ENCODE peak calls at places on chromosome 6, in eight cellular contexts. H, Z, C, U, W, F, Q and I are unnamed samples.

GRCh38 chr6:156595481-156595880 is 181.7 kb upstream of the ARID1B start:
- DNase-seq in H (peak; percentile 50), Z (no peak), C (no peak), U (no peak), W (no peak), F (no peak), Q (no peak), I (peak; percentile 15)

GRCh38 chr6:27759930-27760329 is 152.3 kb downstream of the OR2B2 start:
- DNase-seq in H (no peak), Z (no peak), C (no peak), U (no peak), W (no peak), F (no peak), Q (no peak), I (no peak)

GRCh38 chr6:149065658-149066556 is 251.6 kb upstream of the TAB2 start:
- DNase-seq in H (no peak), Z (no peak), C (no peak), U (no peak), W (peak; percentile 66), F (no peak), Q (no peak), I (no peak)

GRCh38 chr6:106097368-106098231 is 11.5 kb downstream of the PRDM1 start:
- DNase-seq in H (no peak), Z (no peak), C (no peak), U (no peak), W (peak; percentile 41), F (no peak), Q (no peak), I (peak; percentile 23)

GRCh38 chr6:138440758-138441362 is 36.8 kb downstream of the HEBP2 start:
- DNase-seq in H (no peak), Z (no peak), C (no peak), U (no peak), W (no peak), F (no peak), Q (no peak), I (no peak)

GRCh38 chr6:42978793-42979522 is at the start of gene PEX6:
- DNase-seq in H (peak; percentile 52), Z (peak; percentile 76), C (peak; percentile 86), U (peak; percentile 95), W (peak; percentile 90), F (peak; percentile 56), Q (peak; percentile 92), I (peak; percentile 89)

GRCh38 chr6:24600903-24601302 is 45.1 kb downstream of the KIAA0319 start:
- DNase-seq in H (no peak), Z (no peak), C (no peak), U (no peak), W (no peak), F (no peak), Q (no peak), I (no peak)

GRCh38 chr6:159716247-159717086 is 10.8 kb upstream of the WTAP start:
- DNase-seq in H (peak; percentile 67), Z (no peak), C (peak; percentile 65), U (no peak), W (no peak), F (peak; percentile 43), Q (no peak), I (peak; percentile 61)

GRCh38 chr6:7050911-7051779 is 56.6 kb upstream of the RREB1 start:
- DNase-seq in H (peak; percentile 70), Z (no peak), C (peak; percentile 40), U (peak; percentile 65), W (peak; percentile 20), F (peak; percentile 91), Q (no peak), I (peak; percentile 96)